ENCODE peak calls at places on chromosomes 16 and 17, in nine cellular contexts. U is stimulated activated CD4-positive, alpha-beta T cell treated with anti-CD3 and anti-CD28 coated beads, Interleukin-2, amount 100 ng/mL, for 24 hours; S is fibroblast of lung; C is naive thymus-derived CD8-positive, alpha-beta T cell; T is GM12865; J is fibroblast of pulmonary artery; A is CD8-positive, alpha-beta T cell; Z is skeletal muscle cell; N is ELR. H is an unnamed sample.

GRCh38 chr17:45110676-45111611 is 21.4 kb downstream of the PLCD3 start:
- DNase-seq in Z (no peak), J (no peak), C (no peak), T (no peak), N (no peak), A (no peak), U (no peak), S (no peak), H (no peak)

GRCh38 chr17:60506312-60506711 is 19.7 kb downstream of the APPBP2 start:
- DNase-seq in T (no peak), N (peak), S (peak), J (peak), C (no peak), A (no peak), U (no peak), Z (peak), H (no peak)

GRCh38 chr16:25501530-25502255 is 190.1 kb upstream of the HS3ST4 start:
- DNase-seq in J (no peak), Z (no peak), U (no peak), T (no peak), S (no peak), N (no peak), A (no peak), C (no peak), H (no peak)

GRCh38 chr17:47981462-47981861 is 10.5 kb downstream of the CDK5RAP3 start:
- DNase-seq in J (no peak), U (no peak), Z (no peak), T (no peak), A (no peak), N (no peak), S (no peak), C (peak), H (no peak)

GRCh38 chr17:56939869-56940484 is 20.9 kb downstream of the COIL start:
- DNase-seq in S (peak), C (peak), U (no peak), J (peak), Z (no peak), T (peak), N (peak), A (no peak), H (no peak)

GRCh38 chr16:76857402-76857801 is 333.6 kb upstream of the MON1B start:
- DNase-seq in C (no peak), Z (no peak), T (peak), U (no peak), A (no peak), S (no peak), J (no peak), N (no peak), H (no peak)

GRCh38 chr16:1647904-1648303 is 30.2 kb upstream of the JPT2 start:
- DNase-seq in S (no peak), Z (no peak), T (no peak), N (no peak), C (no peak), J (no peak), U (no peak), A (no peak), H (no peak)

GRCh38 chr17:68248199-68248825 is 469 bp downstream of the AMZ2 start:
- DNase-seq in J (peak), Z (peak), T (no peak), A (no peak), N (peak), U (no peak), S (peak), C (no peak), H (no peak)

GRCh38 chr17:80984749-80985148 is 6.9 kb upstream of the CHMP6 start:
- DNase-seq in T (no peak), Z (peak), C (no peak), S (peak), A (no peak), U (no peak), N (peak), J (peak), H (no peak)

GRCh38 chr17:17819111-17819510 is 17.7 kb downstream of the SREBF1 start:
- DNase-seq in C (no peak), J (no peak), U (no peak), T (no peak), S (no peak), A (no peak), N (no peak), Z (no peak), H (no peak)

GRCh38 chr16:47197536-47198179 is 53.9 kb upstream of the NETO2 start:
- DNase-seq in T (no peak), S (peak), Z (peak), C (no peak), U (no peak), J (peak), N (no peak), A (no peak), H (no peak)

GRCh38 chr16:47175152-47175551 is 31.4 kb upstream of the NETO2 start:
- DNase-seq in U (no peak), N (no peak), C (no peak), T (no peak), J (no peak), Z (no peak), S (no peak), A (no peak), H (no peak)

GRCh38 chr17:6940186-6940649 is 55.6 kb upstream of the ALOX12 start:
- DNase-seq in U (no peak), Z (no peak), T (no peak), N (no peak), A (no peak), S (no peak), J (no peak), C (peak), H (no peak)

GRCh38 chr17:82334622-82335394 is 1.2 kb upstream of the SECTM1 start:
- DNase-seq in C (no peak), U (no peak), A (no peak), T (no peak), N (peak), S (peak), Z (no peak), J (peak), H (no peak)

GRCh38 chr17:36149296-36149820 is 27.1 kb downstream of the TBC1D3B start:
- DNase-seq in U (no peak), A (no peak), J (peak), C (no peak), Z (no peak), S (peak), T (no peak), N (peak), H (no peak)

GRCh38 chr17:36856921-36857381 is 80.3 kb upstream of the LHX1 start:
- DNase-seq in N (no peak), Z (no peak), C (no peak), A (no peak), T (no peak), J (no peak), U (no peak), S (no peak), H (no peak)

GRCh38 chr16:88927010-88927409 is 50.0 kb downstream of the CBFA2T3 start:
- DNase-seq in C (no peak), N (no peak), T (no peak), S (no peak), A (no peak), J (no peak), Z (no peak), U (no peak), H (no peak)

GRCh38 chr16:56111100-56111499 is 80.2 kb upstream of the GNAO1 start:
- DNase-seq in N (no peak), Z (no peak), A (no peak), U (no peak), C (no peak), S (no peak), T (no peak), J (no peak), H (no peak)

GRCh38 chr17:40522250-40522960 is 21.0 kb upstream of the TNS4 start:
- DNase-seq in T (no peak), Z (peak), J (no peak), C (no peak), A (no peak), N (no peak), U (no peak), S (peak), H (no peak)

GRCh38 chr16:61382435-61382834 is 653.8 kb downstream of the CDH8 start:
- DNase-seq in C (no peak), U (no peak), A (no peak), J (no peak), S (no peak), N (no peak), Z (no peak), T (no peak), H (no peak)

GRCh38 chr16:31471875-31472558 is at the start of gene TGFB1I1:
- DNase-seq in U (no peak), J (peak), A (no peak), T (no peak), S (peak), Z (no peak), C (no peak), N (peak), H (no peak)

GRCh38 chr17:60169921-60170817 is 20.4 kb downstream of the CA4 start:
- DNase-seq in C (no peak), T (no peak), A (no peak), U (no peak), S (peak), N (peak), J (peak), Z (no peak), H (peak)

GRCh38 chr17:76924345-76925332 is 56.4 kb downstream of the MGAT5B start:
- DNase-seq in J (no peak), A (no peak), U (no peak), S (no peak), T (no peak), N (peak), Z (no peak), C (no peak), H (no peak)

GRCh38 chr16:72877374-72878028 is 170.4 kb downstream of the ZFHX3 start:
- DNase-seq in Z (peak), J (peak), U (no peak), T (no peak), S (peak), A (no peak), C (no peak), N (peak), H (no peak)

GRCh38 chr17:59427425-59427921 is 96.0 kb downstream of the YPEL2 start:
- DNase-seq in S (peak), C (no peak), J (peak), U (peak), A (no peak), T (peak), N (peak), Z (peak), H (no peak)

GRCh38 chr16:72938426-72939164 is 109.3 kb downstream of the ZFHX3 start:
- DNase-seq in S (peak), J (peak), T (no peak), Z (peak), U (no peak), N (peak), A (no peak), C (no peak), H (no peak)

GRCh38 chr17:8285270-8286181 is 2.9 kb upstream of the RANGRF start:
- DNase-seq in U (no peak), S (no peak), A (no peak), T (no peak), N (no peak), J (no peak), C (no peak), Z (no peak), H (no peak)

GRCh38 chr17:50133769-50134099 is 3.8 kb upstream of the SAMD14 start:
- DNase-seq in C (no peak), Z (no peak), J (no peak), N (no peak), A (no peak), T (no peak), S (no peak), U (no peak), H (no peak)

GRCh38 chr17:4004517-4005295 is 40.5 kb upstream of the ATP2A3 start:
- DNase-seq in C (peak), U (peak), S (peak), Z (no peak), N (peak), J (peak), A (peak), T (peak), H (peak)

GRCh38 chr17:47660064-47660492 is 10.4 kb downstream of the KPNB1 start:
- DNase-seq in S (no peak), U (no peak), N (no peak), C (peak), T (peak), A (no peak), Z (no peak), J (no peak), H (no peak)